ENCODE peak calls at places on chromosome 7, in nine cellular contexts. One of them, this sample, is unnamed.

GRCh38 chr7:13949450-13949849 is 40.0 kb downstream of the ETV1 start:
- DNase-seq in ELF-1: no peak
- DNase-seq in HEK293T: peak; percentile 53
- DNase-seq in Right ventricle myocardium superior: no peak
- DNase-seq in naive B cell: no peak
- DNase-seq in CD8-positive, alpha-beta memory T cell: no peak
- DNase-seq in endodermal cell: no peak
- DNase-seq in HT1080: no peak
- DNase-seq in fibroblast of pulmonary artery: no peak
- DNase-seq in this sample: no peak

GRCh38 chr7:105890290-105890997 is 14.0 kb upstream of the ATXN7L1 start:
- DNase-seq in ELF-1: no peak
- DNase-seq in HEK293T: no peak
- DNase-seq in Right ventricle myocardium superior: no peak
- DNase-seq in naive B cell: no peak
- DNase-seq in CD8-positive, alpha-beta memory T cell: no peak
- DNase-seq in endodermal cell: no peak
- DNase-seq in HT1080: no peak
- DNase-seq in fibroblast of pulmonary artery: no peak
- DNase-seq in this sample: no peak

GRCh38 chr7:144468990-144469732 is 65.7 kb upstream of the NOBOX start:
- DNase-seq in ELF-1: no peak
- DNase-seq in HEK293T: no peak
- DNase-seq in Right ventricle myocardium superior: no peak
- DNase-seq in naive B cell: no peak
- DNase-seq in CD8-positive, alpha-beta memory T cell: no peak
- DNase-seq in endodermal cell: no peak
- DNase-seq in HT1080: peak; percentile 10
- DNase-seq in fibroblast of pulmonary artery: peak; percentile 40
- DNase-seq in this sample: no peak

GRCh38 chr7:30652132-30652531 is 30.1 kb downstream of the CRHR2 start:
- DNase-seq in ELF-1: no peak
- DNase-seq in HEK293T: no peak
- DNase-seq in Right ventricle myocardium superior: no peak
- DNase-seq in naive B cell: no peak
- DNase-seq in CD8-positive, alpha-beta memory T cell: no peak
- DNase-seq in endodermal cell: no peak
- DNase-seq in HT1080: no peak
- DNase-seq in fibroblast of pulmonary artery: no peak
- DNase-seq in this sample: no peak

GRCh38 chr7:129664029-129665012 is 52.8 kb downstream of the NRF1 start:
- DNase-seq in ELF-1: no peak
- DNase-seq in HEK293T: peak; percentile 35
- DNase-seq in Right ventricle myocardium superior: no peak
- DNase-seq in naive B cell: no peak
- DNase-seq in CD8-positive, alpha-beta memory T cell: no peak
- DNase-seq in endodermal cell: no peak
- DNase-seq in HT1080: peak; percentile 71
- DNase-seq in fibroblast of pulmonary artery: peak; percentile 85
- DNase-seq in this sample: no peak

GRCh38 chr7:43568529-43568928 is 14.4 kb upstream of the STK17A start:
- DNase-seq in ELF-1: no peak
- DNase-seq in HEK293T: no peak
- DNase-seq in Right ventricle myocardium superior: no peak
- DNase-seq in naive B cell: no peak
- DNase-seq in CD8-positive, alpha-beta memory T cell: no peak
- DNase-seq in endodermal cell: no peak
- DNase-seq in HT1080: peak; percentile 62
- DNase-seq in fibroblast of pulmonary artery: peak; percentile 46
- DNase-seq in this sample: no peak

GRCh38 chr7:105365541-105366534 is 22.9 kb downstream of the SRPK2 start:
- DNase-seq in ELF-1: no peak
- DNase-seq in HEK293T: no peak
- DNase-seq in Right ventricle myocardium superior: no peak
- DNase-seq in naive B cell: no peak
- DNase-seq in CD8-positive, alpha-beta memory T cell: no peak
- DNase-seq in endodermal cell: no peak
- DNase-seq in HT1080: peak; percentile 21
- DNase-seq in fibroblast of pulmonary artery: peak; percentile 14
- DNase-seq in this sample: no peak

GRCh38 chr7:22564511-22565045 is 64.6 kb upstream of the STEAP1B start:
- DNase-seq in ELF-1: peak; percentile 65
- DNase-seq in HEK293T: no peak
- DNase-seq in Right ventricle myocardium superior: peak; percentile 52
- DNase-seq in naive B cell: no peak
- DNase-seq in CD8-positive, alpha-beta memory T cell: no peak
- DNase-seq in endodermal cell: no peak
- DNase-seq in HT1080: peak; percentile 98
- DNase-seq in fibroblast of pulmonary artery: peak; percentile 93
- DNase-seq in this sample: peak; percentile 53

GRCh38 chr7:155489862-155490696 is 32.1 kb downstream of the EN2 start:
- DNase-seq in ELF-1: no peak
- DNase-seq in HEK293T: no peak
- DNase-seq in Right ventricle myocardium superior: no peak
- DNase-seq in naive B cell: no peak
- DNase-seq in CD8-positive, alpha-beta memory T cell: no peak
- DNase-seq in endodermal cell: peak; percentile 66
- DNase-seq in HT1080: peak; percentile 7
- DNase-seq in fibroblast of pulmonary artery: no peak
- DNase-seq in this sample: no peak

GRCh38 chr7:43034535-43035002 is 77.9 kb upstream of the HECW1 start:
- DNase-seq in ELF-1: no peak
- DNase-seq in HEK293T: no peak
- DNase-seq in Right ventricle myocardium superior: no peak
- DNase-seq in naive B cell: no peak
- DNase-seq in CD8-positive, alpha-beta memory T cell: no peak
- DNase-seq in endodermal cell: no peak
- DNase-seq in HT1080: no peak
- DNase-seq in fibroblast of pulmonary artery: no peak
- DNase-seq in this sample: no peak

GRCh38 chr7:158975526-158976467 is 119.4 kb downstream of the DYNC2I1 start:
- DNase-seq in ELF-1: peak; percentile 88
- DNase-seq in HEK293T: no peak
- DNase-seq in Right ventricle myocardium superior: no peak
- DNase-seq in naive B cell: no peak
- DNase-seq in CD8-positive, alpha-beta memory T cell: peak; percentile 11
- DNase-seq in endodermal cell: peak; percentile 65
- DNase-seq in HT1080: no peak
- DNase-seq in fibroblast of pulmonary artery: no peak
- DNase-seq in this sample: peak; percentile 33

GRCh38 chr7:135980665-135981180 is 3.6 kb upstream of the MTPN start:
- DNase-seq in ELF-1: no peak
- DNase-seq in HEK293T: no peak
- DNase-seq in Right ventricle myocardium superior: no peak
- DNase-seq in naive B cell: peak; percentile 78
- DNase-seq in CD8-positive, alpha-beta memory T cell: peak; percentile 69
- DNase-seq in endodermal cell: no peak
- DNase-seq in HT1080: peak; percentile 93
- DNase-seq in fibroblast of pulmonary artery: peak; percentile 55
- DNase-seq in this sample: no peak

GRCh38 chr7:96187735-96188622 is 133.9 kb downstream of the SLC25A13 start:
- DNase-seq in ELF-1: no peak
- DNase-seq in HEK293T: no peak
- DNase-seq in Right ventricle myocardium superior: no peak
- DNase-seq in naive B cell: no peak
- DNase-seq in CD8-positive, alpha-beta memory T cell: no peak
- DNase-seq in endodermal cell: no peak
- DNase-seq in HT1080: no peak
- DNase-seq in fibroblast of pulmonary artery: no peak
- DNase-seq in this sample: no peak

This sample was measured in left cardiac atrium.